ENCODE peak calls at places on chromosomes 1 and 21, in five cellular contexts. One of them, this sample, is unnamed.

GRCh38 chr1:145912128-145912641 is 2.3 kb upstream of the ITGA10 start:
- DNase-seq in HuH-7.5: no peak
- DNase-seq in heart left ventricle: no peak
- DNase-seq in A172: no peak
- DNase-seq in endothelial cell: no peak
- DNase-seq in this sample: no peak

GRCh38 chr1:39688706-39689105 is 2.5 kb downstream of the HPCAL4 start:
- DNase-seq in HuH-7.5: no peak
- DNase-seq in heart left ventricle: no peak
- DNase-seq in A172: no peak
- DNase-seq in endothelial cell: no peak
- DNase-seq in this sample: no peak

GRCh38 chr21:41924355-41924754 is 29.5 kb downstream of the C2CD2 start:
- DNase-seq in HuH-7.5: no peak
- DNase-seq in heart left ventricle: no peak
- DNase-seq in A172: no peak
- DNase-seq in endothelial cell: no peak
- DNase-seq in this sample: no peak

GRCh38 chr1:107829083-107829771 is 135.8 kb downstream of the VAV3 start:
- DNase-seq in HuH-7.5: no peak
- DNase-seq in heart left ventricle: no peak
- DNase-seq in A172: peak
- DNase-seq in endothelial cell: no peak
- DNase-seq in this sample: no peak

GRCh38 chr1:1429671-1430073 is 5.8 kb upstream of the VWA1 start:
- DNase-seq in HuH-7.5: peak
- DNase-seq in heart left ventricle: no peak
- DNase-seq in A172: no peak
- DNase-seq in endothelial cell: no peak
- DNase-seq in this sample: no peak

GRCh38 chr21:42307106-42307505 is 8.1 kb downstream of the TFF3 start:
- DNase-seq in HuH-7.5: no peak
- DNase-seq in heart left ventricle: no peak
- DNase-seq in A172: no peak
- DNase-seq in endothelial cell: no peak
- DNase-seq in this sample: no peak

GRCh38 chr1:28986296-28986910 is 72.0 kb downstream of the EPB41 start:
- DNase-seq in HuH-7.5: no peak
- DNase-seq in heart left ventricle: no peak
- DNase-seq in A172: no peak
- DNase-seq in endothelial cell: no peak
- DNase-seq in this sample: no peak

GRCh38 chr21:30408782-30409494 is 13.1 kb downstream of the KRTAP13-1 start:
- DNase-seq in HuH-7.5: peak
- DNase-seq in heart left ventricle: peak
- DNase-seq in A172: peak
- DNase-seq in endothelial cell: peak
- DNase-seq in this sample: peak

GRCh38 chr1:159835862-159836518 is 9.3 kb downstream of the SLAMF8 start:
- DNase-seq in HuH-7.5: no peak
- DNase-seq in heart left ventricle: no peak
- DNase-seq in A172: no peak
- DNase-seq in endothelial cell: no peak
- DNase-seq in this sample: no peak

GRCh38 chr1:43706598-43707190 is 642 bp upstream of the ST3GAL3 start:
- DNase-seq in HuH-7.5: no peak
- DNase-seq in heart left ventricle: no peak
- DNase-seq in A172: no peak
- DNase-seq in endothelial cell: peak
- DNase-seq in this sample: no peak

GRCh38 chr1:191578281-191578680 is 580.0 kb upstream of the RGS18 start:
- DNase-seq in HuH-7.5: no peak
- DNase-seq in heart left ventricle: no peak
- DNase-seq in A172: no peak
- DNase-seq in endothelial cell: no peak
- DNase-seq in this sample: no peak